ENCODE peak calls at places on chromosomes 3 and 15, in four cellular contexts. One of them, this sample, is unnamed.

GRCh38 chr3:100169186-100169585 is 54.9 kb upstream of the FILIP1L start:
- DNase-seq in colonic mucosa: no peak
- DNase-seq in stimulated activated CD4-positive, alpha-beta T cell treated with anti-CD3 and anti-CD28 coated beads, TNF-alpha, amount 100 ng/mL, for 4 hours: no peak
- DNase-seq in SK-MEL-5: no peak
- DNase-seq in this sample: no peak

GRCh38 chr15:40058476-40059140 is 19.6 kb upstream of the SRP14 start:
- DNase-seq in colonic mucosa: no peak
- DNase-seq in stimulated activated CD4-positive, alpha-beta T cell treated with anti-CD3 and anti-CD28 coated beads, TNF-alpha, amount 100 ng/mL, for 4 hours: no peak
- DNase-seq in SK-MEL-5: no peak
- DNase-seq in this sample: no peak

GRCh38 chr15:88900309-88900981 is 5.1 kb upstream of the HAPLN3 start:
- DNase-seq in colonic mucosa: no peak
- DNase-seq in stimulated activated CD4-positive, alpha-beta T cell treated with anti-CD3 and anti-CD28 coated beads, TNF-alpha, amount 100 ng/mL, for 4 hours: no peak
- DNase-seq in SK-MEL-5: peak; percentile 58
- DNase-seq in this sample: no peak

GRCh38 chr15:99518191-99518590 is 47.6 kb upstream of the MEF2A start:
- DNase-seq in colonic mucosa: no peak
- DNase-seq in stimulated activated CD4-positive, alpha-beta T cell treated with anti-CD3 and anti-CD28 coated beads, TNF-alpha, amount 100 ng/mL, for 4 hours: no peak
- DNase-seq in SK-MEL-5: no peak
- DNase-seq in this sample: no peak

GRCh38 chr15:38212759-38213158 is 39.9 kb upstream of the SPRED1 start:
- DNase-seq in colonic mucosa: no peak
- DNase-seq in stimulated activated CD4-positive, alpha-beta T cell treated with anti-CD3 and anti-CD28 coated beads, TNF-alpha, amount 100 ng/mL, for 4 hours: no peak
- DNase-seq in SK-MEL-5: peak; percentile 45
- DNase-seq in this sample: no peak

GRCh38 chr15:43106486-43106829 is 620 bp upstream of the UBR1 start:
- DNase-seq in colonic mucosa: no peak
- DNase-seq in stimulated activated CD4-positive, alpha-beta T cell treated with anti-CD3 and anti-CD28 coated beads, TNF-alpha, amount 100 ng/mL, for 4 hours: no peak
- DNase-seq in SK-MEL-5: no peak
- DNase-seq in this sample: no peak

GRCh38 chr15:65423150-65423976 is 616 bp upstream of the IGDCC4 start:
- DNase-seq in colonic mucosa: no peak
- DNase-seq in stimulated activated CD4-positive, alpha-beta T cell treated with anti-CD3 and anti-CD28 coated beads, TNF-alpha, amount 100 ng/mL, for 4 hours: no peak
- DNase-seq in SK-MEL-5: no peak
- DNase-seq in this sample: no peak

GRCh38 chr3:107699682-107700081 is 176.9 kb downstream of the BBX start:
- DNase-seq in colonic mucosa: no peak
- DNase-seq in stimulated activated CD4-positive, alpha-beta T cell treated with anti-CD3 and anti-CD28 coated beads, TNF-alpha, amount 100 ng/mL, for 4 hours: no peak
- DNase-seq in SK-MEL-5: no peak
- DNase-seq in this sample: no peak

GRCh38 chr15:65583701-65584100 is 27.2 kb downstream of the INTS14 start:
- DNase-seq in colonic mucosa: no peak
- DNase-seq in stimulated activated CD4-positive, alpha-beta T cell treated with anti-CD3 and anti-CD28 coated beads, TNF-alpha, amount 100 ng/mL, for 4 hours: peak; percentile 3
- DNase-seq in SK-MEL-5: peak; percentile 81
- DNase-seq in this sample: no peak

GRCh38 chr3:143627336-143627735 is 220.9 kb downstream of the SLC9A9 start:
- DNase-seq in colonic mucosa: no peak
- DNase-seq in stimulated activated CD4-positive, alpha-beta T cell treated with anti-CD3 and anti-CD28 coated beads, TNF-alpha, amount 100 ng/mL, for 4 hours: no peak
- DNase-seq in SK-MEL-5: no peak
- DNase-seq in this sample: no peak

GRCh38 chr3:35597490-35597889 is 41.8 kb upstream of the ARPP21 start:
- DNase-seq in colonic mucosa: no peak
- DNase-seq in stimulated activated CD4-positive, alpha-beta T cell treated with anti-CD3 and anti-CD28 coated beads, TNF-alpha, amount 100 ng/mL, for 4 hours: no peak
- DNase-seq in SK-MEL-5: no peak
- DNase-seq in this sample: no peak

GRCh38 chr3:148158210-148158609 is 539.5 kb upstream of the AGTR1 start:
- DNase-seq in colonic mucosa: no peak
- DNase-seq in stimulated activated CD4-positive, alpha-beta T cell treated with anti-CD3 and anti-CD28 coated beads, TNF-alpha, amount 100 ng/mL, for 4 hours: no peak
- DNase-seq in SK-MEL-5: peak; percentile 23
- DNase-seq in this sample: no peak

GRCh38 chr3:195259146-195259563 is 11.8 kb downstream of the XXYLT1 start:
- DNase-seq in colonic mucosa: no peak
- DNase-seq in stimulated activated CD4-positive, alpha-beta T cell treated with anti-CD3 and anti-CD28 coated beads, TNF-alpha, amount 100 ng/mL, for 4 hours: no peak
- DNase-seq in SK-MEL-5: no peak
- DNase-seq in this sample: no peak

GRCh38 chr3:130517541-130517940 is 564 bp downstream of the COL6A6 start:
- DNase-seq in colonic mucosa: no peak
- DNase-seq in stimulated activated CD4-positive, alpha-beta T cell treated with anti-CD3 and anti-CD28 coated beads, TNF-alpha, amount 100 ng/mL, for 4 hours: no peak
- DNase-seq in SK-MEL-5: no peak
- DNase-seq in this sample: no peak

GRCh38 chr3:51380601-51381332 is 4.3 kb upstream of the MANF start:
- DNase-seq in colonic mucosa: no peak
- DNase-seq in stimulated activated CD4-positive, alpha-beta T cell treated with anti-CD3 and anti-CD28 coated beads, TNF-alpha, amount 100 ng/mL, for 4 hours: no peak
- DNase-seq in SK-MEL-5: no peak
- DNase-seq in this sample: no peak

GRCh38 chr15:92619380-92620101 is 36.0 kb downstream of the FAM174B start:
- DNase-seq in colonic mucosa: no peak
- DNase-seq in stimulated activated CD4-positive, alpha-beta T cell treated with anti-CD3 and anti-CD28 coated beads, TNF-alpha, amount 100 ng/mL, for 4 hours: no peak
- DNase-seq in SK-MEL-5: no peak
- DNase-seq in this sample: peak; percentile 19

GRCh38 chr3:124784686-124785382 is 54.6 kb downstream of the UMPS start:
- DNase-seq in colonic mucosa: no peak
- DNase-seq in stimulated activated CD4-positive, alpha-beta T cell treated with anti-CD3 and anti-CD28 coated beads, TNF-alpha, amount 100 ng/mL, for 4 hours: no peak
- DNase-seq in SK-MEL-5: no peak
- DNase-seq in this sample: no peak

GRCh38 chr15:91116379-91117067 is 16.5 kb downstream of the SV2B start:
- DNase-seq in colonic mucosa: no peak
- DNase-seq in stimulated activated CD4-positive, alpha-beta T cell treated with anti-CD3 and anti-CD28 coated beads, TNF-alpha, amount 100 ng/mL, for 4 hours: no peak
- DNase-seq in SK-MEL-5: peak; percentile 84
- DNase-seq in this sample: no peak

GRCh38 chr3:60192297-60193114 is 1058.7 kb downstream of the FHIT start:
- DNase-seq in colonic mucosa: no peak
- DNase-seq in stimulated activated CD4-positive, alpha-beta T cell treated with anti-CD3 and anti-CD28 coated beads, TNF-alpha, amount 100 ng/mL, for 4 hours: no peak
- DNase-seq in SK-MEL-5: no peak
- DNase-seq in this sample: no peak

GRCh38 chr3:30597131-30597768 is 9.2 kb upstream of the TGFBR2 start:
- DNase-seq in colonic mucosa: no peak
- DNase-seq in stimulated activated CD4-positive, alpha-beta T cell treated with anti-CD3 and anti-CD28 coated beads, TNF-alpha, amount 100 ng/mL, for 4 hours: no peak
- DNase-seq in SK-MEL-5: peak; percentile 65
- DNase-seq in this sample: no peak

GRCh38 chr15:98518823-98519561 is 129.3 kb upstream of the IGF1R start:
- DNase-seq in colonic mucosa: peak; percentile 46
- DNase-seq in stimulated activated CD4-positive, alpha-beta T cell treated with anti-CD3 and anti-CD28 coated beads, TNF-alpha, amount 100 ng/mL, for 4 hours: peak; percentile 17
- DNase-seq in SK-MEL-5: peak; percentile 88
- DNase-seq in this sample: no peak

GRCh38 chr3:146382386-146382785 is 87.0 kb downstream of the PLSCR2 start:
- DNase-seq in colonic mucosa: peak; percentile 32
- DNase-seq in stimulated activated CD4-positive, alpha-beta T cell treated with anti-CD3 and anti-CD28 coated beads, TNF-alpha, amount 100 ng/mL, for 4 hours: no peak
- DNase-seq in SK-MEL-5: peak; percentile 33
- DNase-seq in this sample: no peak

GRCh38 chr15:40845511-40846284 is 1.9 kb downstream of the SPINT1 start:
- DNase-seq in colonic mucosa: peak; percentile 91
- DNase-seq in stimulated activated CD4-positive, alpha-beta T cell treated with anti-CD3 and anti-CD28 coated beads, TNF-alpha, amount 100 ng/mL, for 4 hours: no peak
- DNase-seq in SK-MEL-5: no peak
- DNase-seq in this sample: no peak

GRCh38 chr3:122094125-122094524 is 39.0 kb downstream of the CD86 start:
- DNase-seq in colonic mucosa: no peak
- DNase-seq in stimulated activated CD4-positive, alpha-beta T cell treated with anti-CD3 and anti-CD28 coated beads, TNF-alpha, amount 100 ng/mL, for 4 hours: no peak
- DNase-seq in SK-MEL-5: no peak
- DNase-seq in this sample: no peak

GRCh38 chr3:164687211-164687610 is 391.1 kb downstream of the SI start:
- DNase-seq in colonic mucosa: no peak
- DNase-seq in stimulated activated CD4-positive, alpha-beta T cell treated with anti-CD3 and anti-CD28 coated beads, TNF-alpha, amount 100 ng/mL, for 4 hours: no peak
- DNase-seq in SK-MEL-5: peak; percentile 92
- DNase-seq in this sample: no peak

GRCh38 chr15:51267714-51268105 is 70.7 kb downstream of the CYP19A1 start:
- DNase-seq in colonic mucosa: no peak
- DNase-seq in stimulated activated CD4-positive, alpha-beta T cell treated with anti-CD3 and anti-CD28 coated beads, TNF-alpha, amount 100 ng/mL, for 4 hours: no peak
- DNase-seq in SK-MEL-5: peak; percentile 11
- DNase-seq in this sample: no peak

GRCh38 chr15:48472756-48473155 is 141.5 kb downstream of the DUT start:
- DNase-seq in colonic mucosa: no peak
- DNase-seq in stimulated activated CD4-positive, alpha-beta T cell treated with anti-CD3 and anti-CD28 coated beads, TNF-alpha, amount 100 ng/mL, for 4 hours: no peak
- DNase-seq in SK-MEL-5: no peak
- DNase-seq in this sample: no peak

GRCh38 chr3:152317184-152317583 is 48.5 kb downstream of the MBNL1 start:
- DNase-seq in colonic mucosa: no peak
- DNase-seq in stimulated activated CD4-positive, alpha-beta T cell treated with anti-CD3 and anti-CD28 coated beads, TNF-alpha, amount 100 ng/mL, for 4 hours: no peak
- DNase-seq in SK-MEL-5: no peak
- DNase-seq in this sample: no peak

GRCh38 chr15:63599401-63600000 is 2.3 kb downstream of the FBXL22 start:
- DNase-seq in colonic mucosa: peak; percentile 81
- DNase-seq in stimulated activated CD4-positive, alpha-beta T cell treated with anti-CD3 and anti-CD28 coated beads, TNF-alpha, amount 100 ng/mL, for 4 hours: no peak
- DNase-seq in SK-MEL-5: peak; percentile 60
- DNase-seq in this sample: no peak

GRCh38 chr15:62560943-62561571 is 396.0 kb upstream of the C2CD4B start:
- DNase-seq in colonic mucosa: peak; percentile 85
- DNase-seq in stimulated activated CD4-positive, alpha-beta T cell treated with anti-CD3 and anti-CD28 coated beads, TNF-alpha, amount 100 ng/mL, for 4 hours: no peak
- DNase-seq in SK-MEL-5: no peak
- DNase-seq in this sample: no peak

GRCh38 chr15:81098884-81099601 is 35.0 kb upstream of the CFAP161 start:
- DNase-seq in colonic mucosa: no peak
- DNase-seq in stimulated activated CD4-positive, alpha-beta T cell treated with anti-CD3 and anti-CD28 coated beads, TNF-alpha, amount 100 ng/mL, for 4 hours: no peak
- DNase-seq in SK-MEL-5: no peak
- DNase-seq in this sample: no peak

GRCh38 chr3:116663161-116663885 is 46.3 kb upstream of the TUSC7 start:
- DNase-seq in colonic mucosa: no peak
- DNase-seq in stimulated activated CD4-positive, alpha-beta T cell treated with anti-CD3 and anti-CD28 coated beads, TNF-alpha, amount 100 ng/mL, for 4 hours: no peak
- DNase-seq in SK-MEL-5: no peak
- DNase-seq in this sample: no peak

GRCh38 chr3:63202529-63202928 is 75.6 kb upstream of the SYNPR start:
- DNase-seq in colonic mucosa: no peak
- DNase-seq in stimulated activated CD4-positive, alpha-beta T cell treated with anti-CD3 and anti-CD28 coated beads, TNF-alpha, amount 100 ng/mL, for 4 hours: no peak
- DNase-seq in SK-MEL-5: no peak
- DNase-seq in this sample: no peak

This sample was measured in AG04449.